ENCODE peak calls at places on chromosomes 4 and X, in nine cellular contexts. Y is SJSA1; D is SK-N-SH; M is gastrocnemius medialis; N is psoas muscle; U is CD8-positive, alpha-beta T cell; V is MM.1S; F is aorta; B is HCT116. T is an unnamed sample.

GRCh38 chr4:88659061-88659889 is 38.4 kb downstream of the NAP1L5 start:
- DNase-seq in V (peak; percentile 51), B (peak; percentile 35), U (no peak), D (peak; percentile 45), N (peak; percentile 50), F (peak; percentile 49), Y (peak; percentile 13), M (peak; percentile 48), T (no peak)

GRCh38 chr4:56118055-56118454 is 169.3 kb downstream of the CEP135 start:
- DNase-seq in B (no peak), V (no peak), D (peak; percentile 56), F (no peak), Y (no peak), M (no peak), U (no peak), N (no peak), T (no peak)

GRCh38 chr4:112739442-112739841 is 102.5 kb downstream of the LARP7 start:
- DNase-seq in U (no peak), B (no peak), Y (no peak), V (no peak), N (no peak), F (no peak), M (no peak), D (no peak), T (no peak)

GRCh38 chr4:47577779-47578553 is 92.9 kb downstream of the ATP10D start:
- DNase-seq in U (no peak), N (no peak), V (no peak), F (no peak), Y (no peak), B (no peak), D (no peak), M (no peak), T (no peak)

GRCh38 chr4:10164877-10165283 is 48.3 kb upstream of the WDR1 start:
- DNase-seq in M (no peak), B (peak; percentile 44), F (no peak), D (peak; percentile 55), Y (no peak), V (no peak), U (no peak), N (no peak), T (no peak)

GRCh38 chr4:80361329-80361900 is 25.9 kb downstream of the CFAP299 start:
- DNase-seq in M (no peak), U (no peak), Y (no peak), F (no peak), N (no peak), B (peak; percentile 8), V (peak; percentile 49), D (peak; percentile 21), T (no peak)

GRCh38 chrX:45781901-45782553 is 581.4 kb upstream of the DIPK2B start:
- DNase-seq in N (no peak), V (peak; percentile 43), B (no peak), U (no peak), D (no peak), M (no peak), F (no peak), Y (peak; percentile 43), T (no peak)

GRCh38 chrX:107826286-107827136 is 845 bp downstream of the MID2 start:
- DNase-seq in B (no peak), V (peak; percentile 37), N (peak; percentile 64), F (peak; percentile 51), M (peak; percentile 31), U (peak; percentile 12), D (peak; percentile 63), Y (peak; percentile 62), T (peak; percentile 74)

GRCh38 chr4:155119006-155119405 is 89.4 kb upstream of the NPY2R start:
- DNase-seq in F (no peak), V (no peak), N (no peak), M (no peak), U (no peak), D (no peak), B (no peak), Y (no peak), T (no peak)

GRCh38 chr4:3533421-3533820 is 1.2 kb upstream of the LRPAP1 start:
- DNase-seq in N (no peak), U (no peak), V (no peak), B (no peak), D (no peak), Y (no peak), F (no peak), M (no peak), T (no peak)

GRCh38 chr4:124105212-124105611 is 607.3 kb downstream of the ANKRD50 start:
- DNase-seq in M (no peak), F (no peak), V (no peak), Y (no peak), D (no peak), B (no peak), U (no peak), N (no peak), T (no peak)

GRCh38 chr4:46856347-46856746 is 52.7 kb downstream of the COX7B2 start:
- DNase-seq in D (no peak), M (no peak), F (no peak), N (no peak), Y (no peak), V (no peak), B (no peak), U (no peak), T (no peak)

GRCh38 chr4:20416800-20417199 is 165.1 kb downstream of the SLIT2 start:
- DNase-seq in M (no peak), Y (no peak), D (no peak), V (no peak), B (no peak), U (no peak), N (no peak), F (no peak), T (no peak)

GRCh38 chr4:40325406-40326019 is 9.6 kb upstream of the CHRNA9 start:
- DNase-seq in Y (peak; percentile 6), F (no peak), B (peak; percentile 58), N (no peak), M (no peak), U (peak; percentile 49), D (peak; percentile 67), V (peak; percentile 82), T (no peak)

GRCh38 chr4:102472441-102473013 is 28.6 kb upstream of the NFKB1 start:
- DNase-seq in V (no peak), Y (no peak), D (no peak), U (no peak), F (no peak), M (no peak), B (no peak), N (no peak), T (no peak)

GRCh38 chrX:49203536-49203935 is 3.5 kb upstream of the SYP start:
- DNase-seq in U (no peak), Y (no peak), N (no peak), F (no peak), D (no peak), M (no peak), V (no peak), B (no peak), T (no peak)

GRCh38 chr4:54063737-54064316 is 578 bp downstream of the CHIC2 start:
- DNase-seq in Y (peak; percentile 60), U (peak; percentile 23), B (no peak), D (peak; percentile 47), M (peak; percentile 25), F (peak; percentile 65), N (peak; percentile 71), V (peak; percentile 31), T (peak; percentile 74)

GRCh38 chr4:54065282-54066087 is 1.1 kb upstream of the CHIC2 start:
- DNase-seq in Y (peak; percentile 87), M (no peak), B (no peak), D (no peak), N (no peak), F (no peak), U (no peak), V (no peak), T (no peak)

GRCh38 chr4:54063224-54063623 is 1.2 kb downstream of the CHIC2 start:
- DNase-seq in M (no peak), B (no peak), Y (peak; percentile 42), U (no peak), D (no peak), V (no peak), N (no peak), F (no peak), T (no peak)

GRCh38 chr4:54066088-54066415 is 1.6 kb upstream of the CHIC2 start:
- DNase-seq in F (no peak), Y (no peak), N (no peak), D (no peak), V (no peak), B (no peak), M (no peak), U (no peak), T (no peak)

GRCh38 chr4:54064317-54065275 is at the start of gene CHIC2:
- DNase-seq in V (peak; percentile 97), N (peak; percentile 98), M (peak; percentile 92), F (peak; percentile 98), B (peak; percentile 77), U (peak; percentile 97), D (peak; percentile 97), Y (peak; percentile 99), T (peak; percentile 98)
- H3K4me1 ChIP-seq in V (peaks cover 13% of the 10 kb centered on the region), N (peaks cover 46% of the 10 kb centered on the region), M (peaks cover 46% of the 10 kb centered on the region), F (no peaks in the 10 kb centered on the region), B (peaks cover 13% of the 10 kb centered on the region), U (peaks cover 35% of the 10 kb centered on the region), D (peaks cover 19% of the 10 kb centered on the region), Y (peaks cover 38% of the 10 kb centered on the region), T (peaks cover 45% of the 10 kb centered on the region)

DNA sequence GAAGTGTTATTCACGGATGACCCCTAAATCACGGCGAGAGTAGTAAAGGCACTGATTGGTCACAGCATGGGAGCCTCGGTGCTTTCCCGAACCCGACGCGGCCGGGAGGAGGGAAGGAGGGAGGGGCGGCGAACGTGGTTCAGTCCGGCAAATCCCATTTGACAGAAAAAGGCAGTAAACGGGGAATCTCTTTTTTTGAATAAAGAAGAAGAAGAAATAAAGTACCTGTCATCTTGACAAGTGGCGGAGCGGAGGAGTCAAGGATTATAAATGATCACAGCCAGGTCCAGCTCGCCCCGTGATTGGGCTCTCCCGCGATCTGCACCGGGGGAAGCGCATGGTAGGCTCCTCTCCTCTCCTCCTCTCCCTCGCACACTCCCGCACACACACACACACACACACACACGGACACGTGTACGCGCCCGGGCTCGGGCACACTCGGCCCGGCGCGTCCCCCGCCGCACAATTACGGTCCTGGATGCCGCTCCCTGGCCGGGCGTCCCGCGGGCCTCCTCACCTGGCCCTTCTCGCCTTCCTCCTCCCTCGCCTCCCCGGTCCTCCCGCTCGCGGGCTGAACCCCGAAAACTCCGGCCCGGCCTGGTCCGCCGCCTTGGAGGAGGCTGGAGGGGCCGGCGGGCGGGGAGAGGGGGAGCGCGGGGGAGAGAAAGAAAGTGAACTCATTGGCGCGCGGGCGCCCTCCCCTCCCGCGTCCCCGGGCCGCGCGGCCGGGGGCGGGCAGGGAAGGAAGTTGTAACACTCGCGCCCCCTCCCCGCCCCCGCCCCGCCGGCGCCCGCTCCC is 99.2 kb upstream of the TENM3 start:
- DNase-seq in V (peak; percentile 64), B (no peak), D (peak; percentile 84), U (no peak), Y (peak; percentile 94), N (no peak), M (no peak), F (no peak), T (peak; percentile 63)
- H3K27me3 ChIP-seq in V (no peaks in the 10 kb centered on the region), B (peaks cover 11% of the 10 kb centered on the region), D (no peaks in the 10 kb centered on the region), U (peaks cover 4% of the 10 kb centered on the region), Y (no peaks in the 10 kb centered on the region), N (peaks cover 73% of the 10 kb centered on the region), M (peaks cover 85% of the 10 kb centered on the region), F (no peaks in the 10 kb centered on the region), T (peaks cover 83% of the 10 kb centered on the region)

GRCh38 chr4:29861307-29861706 is 858.9 kb upstream of the PCDH7 start:
- DNase-seq in F (no peak), B (peak; percentile 8), D (no peak), U (no peak), N (no peak), M (no peak), Y (no peak), V (no peak), T (no peak)
- H3K9me3 ChIP-seq in F (no peaks in the 10 kb centered on the region), B (peaks cover 5% of the 10 kb centered on the region), D (peaks cover 12% of the 10 kb centered on the region), U (no peaks in the 10 kb centered on the region), N (no peaks in the 10 kb centered on the region), M (no peaks in the 10 kb centered on the region), Y (no peaks in the 10 kb centered on the region), V (no peaks in the 10 kb centered on the region), T (no peaks in the 10 kb centered on the region)

GRCh38 chr4:1780435-1780834 is 12.7 kb upstream of the FGFR3 start:
- DNase-seq in U (no peak), V (no peak), M (no peak), D (no peak), B (no peak), Y (no peak), N (no peak), F (no peak), T (no peak)
- H3K4me1 ChIP-seq in U (no peaks in the 10 kb centered on the region), V (no peaks in the 10 kb centered on the region), M (peaks cover 9% of the 10 kb centered on the region), D (peaks cover 26% of the 10 kb centered on the region), B (peaks cover 11% of the 10 kb centered on the region), Y (peaks cover 8% of the 10 kb centered on the region), N (peaks cover 8% of the 10 kb centered on the region), F (no peaks in the 10 kb centered on the region), T (peaks cover 8% of the 10 kb centered on the region)

T was measured in upper lobe of right lung.